ENCODE peak calls at places on chromosome 14, in five cellular contexts. K is PC-3, Q is tibial artery, Y is esophagus muscularis mucosa, V is gastrocnemius medialis. R is an unnamed sample.

GRCh38 chr14:93997082-93997481 is at the start of gene CCDC197:
- DNase-seq in K (peak; percentile 35), Q (no peak), Y (no peak), V (no peak), R (no peak)

GRCh38 chr14:23608454-23608853 is 27.7 kb upstream of the DHRS2 start:
- DNase-seq in K (no peak), Q (no peak), Y (no peak), V (no peak), R (no peak)

GRCh38 chr14:93965287-93965821 is 11.0 kb downstream of the ASB2 start:
- DNase-seq in K (peak; percentile 40), Q (no peak), Y (no peak), V (no peak), R (no peak)

GRCh38 chr14:74333909-74334308 is 14.4 kb upstream of the VRTN start:
- DNase-seq in K (no peak), Q (no peak), Y (no peak), V (no peak), R (no peak)

GRCh38 chr14:89033756-89034155 is 209.3 kb downstream of the TTC8 start:
- DNase-seq in K (no peak), Q (no peak), Y (peak; percentile 31), V (no peak), R (no peak)

GRCh38 chr14:50602035-50602434 is 42.1 kb downstream of the ATL1 start:
- DNase-seq in K (no peak), Q (no peak), Y (no peak), V (no peak), R (no peak)

GRCh38 chr14:63282997-63283396 is 35.7 kb downstream of the GPHB5 start:
- DNase-seq in K (no peak), Q (no peak), Y (no peak), V (no peak), R (no peak)

GRCh38 chr14:61406670-61407069 is 85.3 kb downstream of the PRKCH start:
- DNase-seq in K (no peak), Q (no peak), Y (peak; percentile 39), V (no peak), R (no peak)

GRCh38 chr14:42517786-42518530 is 911.3 kb downstream of the LRFN5 start:
- DNase-seq in K (no peak), Q (no peak), Y (no peak), V (no peak), R (no peak)

GRCh38 chr14:38357557-38357956 is 101.7 kb upstream of the CLEC14A start:
- DNase-seq in K (peak; percentile 53), Q (no peak), Y (no peak), V (no peak), R (no peak)

GRCh38 chr14:89240414-89240813 is 176.6 kb downstream of the FOXN3 start:
- DNase-seq in K (peak; percentile 30), Q (no peak), Y (no peak), V (no peak), R (no peak)

GRCh38 chr14:56953884-56954283 is 143.6 kb upstream of the OTX2 start:
- DNase-seq in K (no peak), Q (no peak), Y (no peak), V (no peak), R (no peak)

GRCh38 chr14:72836085-72836484 is 57.8 kb downstream of the DPF3 start:
- DNase-seq in K (no peak), Q (no peak), Y (no peak), V (no peak), R (no peak)

GRCh38 chr14:72826039-72826438 is 67.9 kb downstream of the DPF3 start:
- DNase-seq in K (no peak), Q (no peak), Y (no peak), V (no peak), R (no peak)

GRCh38 chr14:72828604-72829003 is 65.3 kb downstream of the DPF3 start:
- DNase-seq in K (no peak), Q (no peak), Y (no peak), V (peak; percentile 46), R (no peak)

GRCh38 chr14:72830356-72830755 is 63.5 kb downstream of the DPF3 start:
- DNase-seq in K (no peak), Q (no peak), Y (no peak), V (no peak), R (no peak)

DNA sequence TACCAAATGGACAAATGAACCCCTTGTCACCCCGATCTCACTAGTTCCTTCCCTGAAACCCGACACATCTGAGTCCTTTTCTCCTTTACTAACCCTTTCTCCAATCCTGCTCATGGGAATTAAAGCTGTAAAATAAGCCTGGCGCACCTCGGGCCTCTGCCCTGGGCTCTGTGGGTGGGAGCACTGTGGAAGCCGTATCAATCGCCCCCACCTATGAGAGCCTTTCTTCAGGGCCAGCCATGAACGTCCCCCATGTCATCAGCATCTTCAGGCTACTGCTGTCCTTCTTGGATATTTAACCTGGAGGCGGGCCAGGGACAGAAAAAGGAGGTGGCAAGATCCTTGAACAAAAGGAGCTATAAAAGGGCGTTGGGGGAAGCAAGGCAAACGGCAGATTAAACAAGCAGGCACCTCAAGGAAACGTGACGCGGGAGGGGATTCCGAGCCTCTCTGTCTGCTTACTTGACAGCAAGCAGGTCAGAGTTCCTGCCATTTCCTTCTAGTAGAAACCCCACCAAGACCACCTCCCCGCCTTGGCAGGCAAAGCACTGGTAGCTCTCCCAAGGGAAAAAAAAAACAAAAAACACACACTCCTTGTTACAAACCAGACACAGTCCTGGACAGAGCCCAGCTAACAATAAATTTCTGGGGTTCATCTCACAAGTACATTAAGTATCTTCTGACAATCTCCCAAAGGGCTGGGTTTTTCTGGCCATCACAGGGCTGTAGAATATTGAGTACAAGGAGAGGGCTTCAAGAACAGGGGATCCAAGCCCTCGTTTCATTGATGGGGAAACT is 62.9 kb downstream of the DPF3 start:
- DNase-seq in K (no peak), Q (no peak), Y (no peak), V (no peak), R (no peak)
- H3K4me1 ChIP-seq in K (no peaks in the 10 kb centered on the region), Q (no peaks in the 10 kb centered on the region), Y (peaks cover 12% of the 10 kb centered on the region), V (peaks cover 26% of the 10 kb centered on the region), R (peaks cover 3% of the 10 kb centered on the region)

DNA sequence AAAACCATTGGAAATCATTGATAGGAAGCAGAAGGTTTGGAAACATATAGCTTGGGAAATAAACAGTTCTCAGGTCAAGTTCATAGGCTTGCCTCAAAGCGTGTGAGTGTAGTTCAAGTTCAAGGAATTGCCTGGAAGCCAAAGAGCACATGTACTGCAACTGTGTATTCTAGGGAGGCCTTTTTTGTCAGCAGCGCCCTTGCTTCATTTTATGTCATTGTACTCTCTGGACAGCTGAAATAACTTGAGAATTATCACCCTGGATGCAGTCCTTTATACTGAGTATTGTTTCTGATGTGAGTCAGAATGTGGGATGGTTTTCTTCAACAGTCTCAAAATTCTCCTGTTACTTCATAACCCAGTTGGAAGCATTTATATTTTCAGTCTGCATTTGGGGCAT is 16.0 kb upstream of the EVL start:
- DNase-seq in K (no peak), Q (no peak), Y (no peak), V (no peak), R (no peak)
- H3K4me1 ChIP-seq in K (no peaks in the 10 kb centered on the region), Q (no peaks in the 10 kb centered on the region), Y (peaks cover 31% of the 10 kb centered on the region), V (no peaks in the 10 kb centered on the region), R (peaks cover 6% of the 10 kb centered on the region)

GRCh38 chr14:22566845-22567244 is 22.2 kb downstream of the DAD1 start:
- DNase-seq in K (no peak), Q (no peak), Y (no peak), V (no peak), R (no peak)

GRCh38 chr14:22564463-22564862 is 24.6 kb downstream of the DAD1 start:
- DNase-seq in K (no peak), Q (no peak), Y (no peak), V (no peak), R (no peak)

GRCh38 chr14:22567437-22567836 is 21.6 kb downstream of the DAD1 start:
- DNase-seq in K (no peak), Q (no peak), Y (no peak), V (no peak), R (no peak)

GRCh38 chr14:22563987-22564386 is 25.0 kb downstream of the DAD1 start:
- DNase-seq in K (no peak), Q (no peak), Y (no peak), V (no peak), R (no peak)

GRCh38 chr14:22565391-22565945 is 23.6 kb downstream of the DAD1 start:
- DNase-seq in K (no peak), Q (no peak), Y (no peak), V (no peak), R (no peak)
- H3K4me1 ChIP-seq in K (peaks cover 16% of the 10 kb centered on the region), Q (no peaks in the 10 kb centered on the region), Y (peaks cover 48% of the 10 kb centered on the region), V (peaks cover 39% of the 10 kb centered on the region), R (peaks cover 34% of the 10 kb centered on the region)

GRCh38 chr14:105313381-105314286 is 914 bp upstream of the PACS2 start:
- DNase-seq in K (no peak), Q (peak; percentile 73), Y (no peak), V (no peak), R (no peak)
- H3K4me1 ChIP-seq in K (peaks cover 18% of the 10 kb centered on the region), Q (no peaks in the 10 kb centered on the region), Y (peaks cover 54% of the 10 kb centered on the region), V (peaks cover 34% of the 10 kb centered on the region), R (peaks cover 20% of the 10 kb centered on the region)

DNA sequence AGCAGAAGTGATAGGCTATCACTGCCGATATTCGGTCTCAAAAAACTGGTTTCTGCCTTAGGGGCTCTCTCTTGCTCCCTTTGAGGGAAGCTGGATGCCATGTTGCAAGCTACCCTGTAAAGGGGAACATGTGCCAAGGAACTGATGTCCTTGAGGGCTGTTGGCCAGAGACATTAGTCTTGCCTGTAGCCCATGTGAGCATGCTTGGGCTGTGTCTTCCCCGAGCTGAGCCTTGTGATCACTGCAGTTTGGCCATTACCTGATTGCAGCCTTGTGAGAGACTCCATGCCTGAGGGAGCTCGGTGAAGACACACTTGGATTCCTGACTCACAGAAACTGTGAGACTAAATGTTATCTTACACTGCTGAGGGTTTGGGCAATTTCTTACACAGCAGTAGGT is 18.8 kb downstream of the RTRAF start:
- DNase-seq in K (no peak), Q (no peak), Y (no peak), V (no peak), R (no peak)
- H3K4me1 ChIP-seq in K (no peaks in the 10 kb centered on the region), Q (no peaks in the 10 kb centered on the region), Y (peaks cover 51% of the 10 kb centered on the region), V (no peaks in the 10 kb centered on the region), R (no peaks in the 10 kb centered on the region)

GRCh38 chr14:35368139-35368460 is 36.4 kb downstream of the NFKBIA start:
- DNase-seq in K (no peak), Q (no peak), Y (no peak), V (no peak), R (peak; percentile 40)
- H3K4me1 ChIP-seq in K (peaks cover 33% of the 10 kb centered on the region), Q (no peaks in the 10 kb centered on the region), Y (peaks cover 50% of the 10 kb centered on the region), V (peaks cover 28% of the 10 kb centered on the region), R (peaks cover 31% of the 10 kb centered on the region)

DNA sequence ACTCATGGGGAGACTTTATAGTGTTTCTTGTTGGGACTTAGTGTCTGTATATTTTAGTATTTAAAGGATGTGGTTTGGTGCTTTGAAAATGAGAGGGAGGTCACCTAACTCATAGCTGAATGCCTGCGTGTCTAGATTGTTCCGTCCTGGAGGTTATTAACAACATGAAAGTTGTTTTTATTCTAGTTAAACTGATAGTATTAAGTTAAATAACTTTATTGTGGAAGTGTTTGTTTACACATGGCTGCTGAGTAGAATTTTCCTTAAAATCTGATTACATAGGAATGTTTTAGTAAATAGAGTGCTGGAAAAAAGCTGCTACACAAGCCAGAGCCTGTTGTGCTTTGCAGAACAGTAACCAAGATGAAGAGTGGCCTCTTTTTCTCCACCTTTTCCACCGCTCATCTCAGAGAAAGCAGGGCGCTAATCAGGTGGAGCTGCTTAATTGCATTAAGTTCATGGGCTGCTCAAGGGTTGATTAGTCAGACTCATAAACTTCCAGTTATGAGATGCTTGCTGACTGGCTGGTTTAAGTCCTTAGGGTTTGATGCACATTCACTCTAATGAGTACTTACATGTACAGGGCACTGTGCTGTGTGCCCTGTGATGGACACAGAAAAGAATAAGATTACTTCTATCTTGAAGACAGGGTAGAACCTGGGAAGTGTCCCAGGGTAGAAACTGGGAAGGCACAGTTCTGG is 62.7 kb downstream of the FBXO34 start:
- DNase-seq in K (peak; percentile 45), Q (no peak), Y (no peak), V (no peak), R (no peak)
- H3K4me1 ChIP-seq in K (peaks cover 28% of the 10 kb centered on the region), Q (no peaks in the 10 kb centered on the region), Y (peaks cover 44% of the 10 kb centered on the region), V (peaks cover 64% of the 10 kb centered on the region), R (peaks cover 30% of the 10 kb centered on the region)